ENCODE peak calls at places on chromosomes 12 and 14, in five cellular contexts. V, A, B, H and Y are unnamed samples.

GRCh38 chr12:109069307-109070231 is 17.2 kb downstream of the USP30 start:
- DNase-seq in H (no peak), B (no peak), A (no peak), V (no peak), Y (no peak)

GRCh38 chr14:103361868-103362267 is 23.3 kb upstream of the MARK3 start:
- DNase-seq in V (no peak), A (no peak), B (no peak), H (peak; percentile 93), Y (peak; percentile 88)

GRCh38 chr12:109169676-109170075 is 53.3 kb downstream of the ACACB start:
- DNase-seq in H (no peak), B (no peak), V (no peak), A (no peak), Y (no peak)

GRCh38 chr12:111425655-111426054 is 19.9 kb downstream of the SH2B3 start:
- DNase-seq in B (no peak), H (no peak), A (no peak), V (no peak), Y (no peak)

GRCh38 chr12:47758834-47759690 is at the start of gene RAPGEF3:
- DNase-seq in H (peak; percentile 75), B (peak; percentile 93), A (peak; percentile 62), V (peak; percentile 80), Y (peak; percentile 29)

GRCh38 chr14:101476931-101477553 is 84.3 kb upstream of the DIO3 start:
- DNase-seq in A (no peak), H (no peak), V (peak; percentile 63), B (peak; percentile 9), Y (no peak)

GRCh38 chr12:23898121-23898520 is 51.3 kb downstream of the SOX5 start:
- DNase-seq in H (no peak), B (no peak), A (no peak), V (no peak), Y (no peak)

GRCh38 chr12:81811778-81812125 is 52.6 kb upstream of the PPFIA2 start:
- DNase-seq in H (no peak), A (no peak), B (no peak), V (no peak), Y (no peak)

GRCh38 chr12:92619730-92620684 is 82.8 kb upstream of the PLEKHG7 start:
- DNase-seq in H (no peak), A (no peak), V (no peak), B (no peak), Y (no peak)

GRCh38 chr14:81401420-81402122 is 1.4 kb upstream of the STON2 start:
- DNase-seq in A (no peak), B (no peak), H (no peak), V (no peak), Y (no peak)

GRCh38 chr14:26960049-26960688 is 362.3 kb upstream of the NOVA1 start:
- DNase-seq in B (no peak), V (no peak), A (no peak), H (no peak), Y (no peak)